ENCODE peak calls at places on chromosomes 5 and 9, in nine cellular contexts. One of them, this sample, is unnamed.

GRCh38 chr5:73733219-73733618 is 107.2 kb downstream of the ARHGEF28 start:
- DNase-seq in Peyer's patch: no peak
- DNase-seq in T-helper 1 cell: no peak
- DNase-seq in amygdala: no peak
- DNase-seq in MM.1S: no peak
- DNase-seq in CD8-positive, alpha-beta memory T cell: no peak
- DNase-seq in fibroblast of mammary gland: peak
- DNase-seq in stimulated activated CD8-positive, alpha-beta memory T cell treated with anti-CD3 and anti-CD28 coated beads, Interleukin-4, amount 100 ng/mL, for 1 hour: no peak
- DNase-seq in IMR-90: peak
- DNase-seq in this sample: no peak

GRCh38 chr9:105510024-105510423 is 47.9 kb upstream of the FKTN start:
- DNase-seq in Peyer's patch: no peak
- DNase-seq in T-helper 1 cell: no peak
- DNase-seq in amygdala: no peak
- DNase-seq in MM.1S: no peak
- DNase-seq in CD8-positive, alpha-beta memory T cell: no peak
- DNase-seq in fibroblast of mammary gland: peak
- DNase-seq in stimulated activated CD8-positive, alpha-beta memory T cell treated with anti-CD3 and anti-CD28 coated beads, Interleukin-4, amount 100 ng/mL, for 1 hour: no peak
- DNase-seq in IMR-90: peak
- DNase-seq in this sample: no peak

GRCh38 chr9:3401556-3401955 is 124.2 kb downstream of the RFX3 start:
- DNase-seq in Peyer's patch: no peak
- DNase-seq in T-helper 1 cell: no peak
- DNase-seq in amygdala: no peak
- DNase-seq in MM.1S: no peak
- DNase-seq in CD8-positive, alpha-beta memory T cell: no peak
- DNase-seq in fibroblast of mammary gland: no peak
- DNase-seq in stimulated activated CD8-positive, alpha-beta memory T cell treated with anti-CD3 and anti-CD28 coated beads, Interleukin-4, amount 100 ng/mL, for 1 hour: no peak
- DNase-seq in IMR-90: no peak
- DNase-seq in this sample: peak

GRCh38 chr9:136015656-136016055 is 54.5 kb upstream of the UBAC1 start:
- DNase-seq in Peyer's patch: peak
- DNase-seq in T-helper 1 cell: no peak
- DNase-seq in amygdala: no peak
- DNase-seq in MM.1S: no peak
- DNase-seq in CD8-positive, alpha-beta memory T cell: no peak
- DNase-seq in fibroblast of mammary gland: no peak
- DNase-seq in stimulated activated CD8-positive, alpha-beta memory T cell treated with anti-CD3 and anti-CD28 coated beads, Interleukin-4, amount 100 ng/mL, for 1 hour: no peak
- DNase-seq in IMR-90: no peak
- DNase-seq in this sample: no peak

GRCh38 chr9:126301985-126302603 is 24.5 kb upstream of the MVB12B start:
- DNase-seq in Peyer's patch: no peak
- DNase-seq in T-helper 1 cell: peak
- DNase-seq in amygdala: no peak
- DNase-seq in MM.1S: peak
- DNase-seq in CD8-positive, alpha-beta memory T cell: peak
- DNase-seq in fibroblast of mammary gland: peak
- DNase-seq in stimulated activated CD8-positive, alpha-beta memory T cell treated with anti-CD3 and anti-CD28 coated beads, Interleukin-4, amount 100 ng/mL, for 1 hour: no peak
- DNase-seq in IMR-90: peak
- DNase-seq in this sample: peak

GRCh38 chr9:18941060-18941746 is 91.8 kb downstream of the SAXO1 start:
- DNase-seq in Peyer's patch: no peak
- DNase-seq in T-helper 1 cell: no peak
- DNase-seq in amygdala: no peak
- DNase-seq in MM.1S: no peak
- DNase-seq in CD8-positive, alpha-beta memory T cell: no peak
- DNase-seq in fibroblast of mammary gland: no peak
- DNase-seq in stimulated activated CD8-positive, alpha-beta memory T cell treated with anti-CD3 and anti-CD28 coated beads, Interleukin-4, amount 100 ng/mL, for 1 hour: no peak
- DNase-seq in IMR-90: no peak
- DNase-seq in this sample: no peak

GRCh38 chr5:138649316-138649720 is 74.1 kb upstream of the HSPA9 start:
- DNase-seq in Peyer's patch: no peak
- DNase-seq in T-helper 1 cell: no peak
- DNase-seq in amygdala: no peak
- DNase-seq in MM.1S: no peak
- DNase-seq in CD8-positive, alpha-beta memory T cell: no peak
- DNase-seq in fibroblast of mammary gland: no peak
- DNase-seq in stimulated activated CD8-positive, alpha-beta memory T cell treated with anti-CD3 and anti-CD28 coated beads, Interleukin-4, amount 100 ng/mL, for 1 hour: no peak
- DNase-seq in IMR-90: no peak
- DNase-seq in this sample: no peak

GRCh38 chr5:329758-330149 is 8.2 kb downstream of the AHRR start:
- DNase-seq in Peyer's patch: no peak
- DNase-seq in T-helper 1 cell: no peak
- DNase-seq in amygdala: no peak
- DNase-seq in MM.1S: no peak
- DNase-seq in CD8-positive, alpha-beta memory T cell: no peak
- DNase-seq in fibroblast of mammary gland: no peak
- DNase-seq in stimulated activated CD8-positive, alpha-beta memory T cell treated with anti-CD3 and anti-CD28 coated beads, Interleukin-4, amount 100 ng/mL, for 1 hour: no peak
- DNase-seq in IMR-90: no peak
- DNase-seq in this sample: no peak

GRCh38 chr9:114518120-114518519 is 12.8 kb upstream of the WHRN start:
- DNase-seq in Peyer's patch: no peak
- DNase-seq in T-helper 1 cell: no peak
- DNase-seq in amygdala: no peak
- DNase-seq in MM.1S: no peak
- DNase-seq in CD8-positive, alpha-beta memory T cell: no peak
- DNase-seq in fibroblast of mammary gland: no peak
- DNase-seq in stimulated activated CD8-positive, alpha-beta memory T cell treated with anti-CD3 and anti-CD28 coated beads, Interleukin-4, amount 100 ng/mL, for 1 hour: no peak
- DNase-seq in IMR-90: no peak
- DNase-seq in this sample: no peak

GRCh38 chr5:149018909-149019443 is 43.9 kb downstream of the SH3TC2 start:
- DNase-seq in Peyer's patch: no peak
- DNase-seq in T-helper 1 cell: no peak
- DNase-seq in amygdala: no peak
- DNase-seq in MM.1S: no peak
- DNase-seq in CD8-positive, alpha-beta memory T cell: no peak
- DNase-seq in fibroblast of mammary gland: peak
- DNase-seq in stimulated activated CD8-positive, alpha-beta memory T cell treated with anti-CD3 and anti-CD28 coated beads, Interleukin-4, amount 100 ng/mL, for 1 hour: no peak
- DNase-seq in IMR-90: peak
- DNase-seq in this sample: no peak

GRCh38 chr9:79408200-79408599 is 163.6 kb upstream of the TLE4 start:
- DNase-seq in Peyer's patch: no peak
- DNase-seq in T-helper 1 cell: no peak
- DNase-seq in amygdala: no peak
- DNase-seq in MM.1S: no peak
- DNase-seq in CD8-positive, alpha-beta memory T cell: no peak
- DNase-seq in fibroblast of mammary gland: no peak
- DNase-seq in stimulated activated CD8-positive, alpha-beta memory T cell treated with anti-CD3 and anti-CD28 coated beads, Interleukin-4, amount 100 ng/mL, for 1 hour: no peak
- DNase-seq in IMR-90: peak
- DNase-seq in this sample: peak

GRCh38 chr5:112411903-112412302 is 7.2 kb downstream of the EPB41L4A start:
- DNase-seq in Peyer's patch: no peak
- DNase-seq in T-helper 1 cell: no peak
- DNase-seq in amygdala: no peak
- DNase-seq in MM.1S: no peak
- DNase-seq in CD8-positive, alpha-beta memory T cell: no peak
- DNase-seq in fibroblast of mammary gland: no peak
- DNase-seq in stimulated activated CD8-positive, alpha-beta memory T cell treated with anti-CD3 and anti-CD28 coated beads, Interleukin-4, amount 100 ng/mL, for 1 hour: no peak
- DNase-seq in IMR-90: no peak
- DNase-seq in this sample: no peak

GRCh38 chr9:137407590-137408300 is 15.2 kb downstream of the EXD3 start:
- DNase-seq in Peyer's patch: no peak
- DNase-seq in T-helper 1 cell: no peak
- DNase-seq in amygdala: no peak
- DNase-seq in MM.1S: no peak
- DNase-seq in CD8-positive, alpha-beta memory T cell: no peak
- DNase-seq in fibroblast of mammary gland: peak
- DNase-seq in stimulated activated CD8-positive, alpha-beta memory T cell treated with anti-CD3 and anti-CD28 coated beads, Interleukin-4, amount 100 ng/mL, for 1 hour: no peak
- DNase-seq in IMR-90: no peak
- DNase-seq in this sample: no peak

GRCh38 chr5:170491479-170491878 is 12.3 kb upstream of the KCNIP1 start:
- DNase-seq in Peyer's patch: no peak
- DNase-seq in T-helper 1 cell: no peak
- DNase-seq in amygdala: no peak
- DNase-seq in MM.1S: no peak
- DNase-seq in CD8-positive, alpha-beta memory T cell: no peak
- DNase-seq in fibroblast of mammary gland: peak
- DNase-seq in stimulated activated CD8-positive, alpha-beta memory T cell treated with anti-CD3 and anti-CD28 coated beads, Interleukin-4, amount 100 ng/mL, for 1 hour: no peak
- DNase-seq in IMR-90: peak
- DNase-seq in this sample: peak

GRCh38 chr9:110886832-110887231 is 151.4 kb downstream of the LPAR1 start:
- DNase-seq in Peyer's patch: no peak
- DNase-seq in T-helper 1 cell: no peak
- DNase-seq in amygdala: no peak
- DNase-seq in MM.1S: no peak
- DNase-seq in CD8-positive, alpha-beta memory T cell: no peak
- DNase-seq in fibroblast of mammary gland: peak
- DNase-seq in stimulated activated CD8-positive, alpha-beta memory T cell treated with anti-CD3 and anti-CD28 coated beads, Interleukin-4, amount 100 ng/mL, for 1 hour: no peak
- DNase-seq in IMR-90: peak
- DNase-seq in this sample: no peak

GRCh38 chr5:166441-167372 is 24.6 kb upstream of the LRRC14B start:
- DNase-seq in Peyer's patch: peak
- DNase-seq in T-helper 1 cell: no peak
- DNase-seq in amygdala: no peak
- DNase-seq in MM.1S: no peak
- DNase-seq in CD8-positive, alpha-beta memory T cell: no peak
- DNase-seq in fibroblast of mammary gland: no peak
- DNase-seq in stimulated activated CD8-positive, alpha-beta memory T cell treated with anti-CD3 and anti-CD28 coated beads, Interleukin-4, amount 100 ng/mL, for 1 hour: no peak
- DNase-seq in IMR-90: no peak
- DNase-seq in this sample: no peak

GRCh38 chr5:25573691-25574090 is 928.9 kb upstream of the CDH10 start:
- DNase-seq in Peyer's patch: no peak
- DNase-seq in T-helper 1 cell: no peak
- DNase-seq in amygdala: no peak
- DNase-seq in MM.1S: no peak
- DNase-seq in CD8-positive, alpha-beta memory T cell: no peak
- DNase-seq in fibroblast of mammary gland: no peak
- DNase-seq in stimulated activated CD8-positive, alpha-beta memory T cell treated with anti-CD3 and anti-CD28 coated beads, Interleukin-4, amount 100 ng/mL, for 1 hour: no peak
- DNase-seq in IMR-90: no peak
- DNase-seq in this sample: no peak

GRCh38 chr9:8366161-8366926 is 566.8 kb upstream of the DMAC1 start:
- DNase-seq in Peyer's patch: no peak
- DNase-seq in T-helper 1 cell: no peak
- DNase-seq in amygdala: no peak
- DNase-seq in MM.1S: no peak
- DNase-seq in CD8-positive, alpha-beta memory T cell: no peak
- DNase-seq in fibroblast of mammary gland: peak
- DNase-seq in stimulated activated CD8-positive, alpha-beta memory T cell treated with anti-CD3 and anti-CD28 coated beads, Interleukin-4, amount 100 ng/mL, for 1 hour: no peak
- DNase-seq in IMR-90: peak
- DNase-seq in this sample: no peak

GRCh38 chr5:55691265-55692105 is 20.6 kb downstream of the SLC38A9 start:
- DNase-seq in Peyer's patch: no peak
- DNase-seq in T-helper 1 cell: no peak
- DNase-seq in amygdala: no peak
- DNase-seq in MM.1S: peak
- DNase-seq in CD8-positive, alpha-beta memory T cell: no peak
- DNase-seq in fibroblast of mammary gland: peak
- DNase-seq in stimulated activated CD8-positive, alpha-beta memory T cell treated with anti-CD3 and anti-CD28 coated beads, Interleukin-4, amount 100 ng/mL, for 1 hour: no peak
- DNase-seq in IMR-90: peak
- DNase-seq in this sample: peak

GRCh38 chr9:77964258-77964657 is 67.4 kb downstream of the GNAQ start:
- DNase-seq in Peyer's patch: no peak
- DNase-seq in T-helper 1 cell: no peak
- DNase-seq in amygdala: no peak
- DNase-seq in MM.1S: no peak
- DNase-seq in CD8-positive, alpha-beta memory T cell: no peak
- DNase-seq in fibroblast of mammary gland: no peak
- DNase-seq in stimulated activated CD8-positive, alpha-beta memory T cell treated with anti-CD3 and anti-CD28 coated beads, Interleukin-4, amount 100 ng/mL, for 1 hour: no peak
- DNase-seq in IMR-90: no peak
- DNase-seq in this sample: no peak

GRCh38 chr5:179798771-179799643 is 5.2 kb downstream of the LTC4S start:
- DNase-seq in Peyer's patch: no peak
- DNase-seq in T-helper 1 cell: no peak
- DNase-seq in amygdala: no peak
- DNase-seq in MM.1S: no peak
- DNase-seq in CD8-positive, alpha-beta memory T cell: peak
- DNase-seq in fibroblast of mammary gland: no peak
- DNase-seq in stimulated activated CD8-positive, alpha-beta memory T cell treated with anti-CD3 and anti-CD28 coated beads, Interleukin-4, amount 100 ng/mL, for 1 hour: no peak
- DNase-seq in IMR-90: no peak
- DNase-seq in this sample: no peak

GRCh38 chr5:10702911-10703491 is 58.0 kb downstream of the DAP start:
- DNase-seq in Peyer's patch: no peak
- DNase-seq in T-helper 1 cell: no peak
- DNase-seq in amygdala: no peak
- DNase-seq in MM.1S: no peak
- DNase-seq in CD8-positive, alpha-beta memory T cell: no peak
- DNase-seq in fibroblast of mammary gland: peak
- DNase-seq in stimulated activated CD8-positive, alpha-beta memory T cell treated with anti-CD3 and anti-CD28 coated beads, Interleukin-4, amount 100 ng/mL, for 1 hour: no peak
- DNase-seq in IMR-90: peak
- DNase-seq in this sample: no peak

GRCh38 chr9:136625101-136626065 is 37.3 kb upstream of the EGFL7 start:
- DNase-seq in Peyer's patch: peak
- DNase-seq in T-helper 1 cell: no peak
- DNase-seq in amygdala: no peak
- DNase-seq in MM.1S: no peak
- DNase-seq in CD8-positive, alpha-beta memory T cell: no peak
- DNase-seq in fibroblast of mammary gland: peak
- DNase-seq in stimulated activated CD8-positive, alpha-beta memory T cell treated with anti-CD3 and anti-CD28 coated beads, Interleukin-4, amount 100 ng/mL, for 1 hour: no peak
- DNase-seq in IMR-90: peak
- DNase-seq in this sample: peak

GRCh38 chr5:115580941-115581340 is 21.3 kb downstream of the TICAM2 start:
- DNase-seq in Peyer's patch: no peak
- DNase-seq in T-helper 1 cell: no peak
- DNase-seq in amygdala: no peak
- DNase-seq in MM.1S: no peak
- DNase-seq in CD8-positive, alpha-beta memory T cell: no peak
- DNase-seq in fibroblast of mammary gland: no peak
- DNase-seq in stimulated activated CD8-positive, alpha-beta memory T cell treated with anti-CD3 and anti-CD28 coated beads, Interleukin-4, amount 100 ng/mL, for 1 hour: no peak
- DNase-seq in IMR-90: no peak
- DNase-seq in this sample: no peak

GRCh38 chr5:1930880-1931589 is 48.3 kb upstream of the IRX4 start:
- DNase-seq in Peyer's patch: no peak
- DNase-seq in T-helper 1 cell: no peak
- DNase-seq in amygdala: no peak
- DNase-seq in MM.1S: no peak
- DNase-seq in CD8-positive, alpha-beta memory T cell: no peak
- DNase-seq in fibroblast of mammary gland: no peak
- DNase-seq in stimulated activated CD8-positive, alpha-beta memory T cell treated with anti-CD3 and anti-CD28 coated beads, Interleukin-4, amount 100 ng/mL, for 1 hour: no peak
- DNase-seq in IMR-90: no peak
- DNase-seq in this sample: no peak

GRCh38 chr9:127255692-127256091 is 8.9 kb upstream of the GARNL3 start:
- DNase-seq in Peyer's patch: no peak
- DNase-seq in T-helper 1 cell: no peak
- DNase-seq in amygdala: no peak
- DNase-seq in MM.1S: no peak
- DNase-seq in CD8-positive, alpha-beta memory T cell: no peak
- DNase-seq in fibroblast of mammary gland: no peak
- DNase-seq in stimulated activated CD8-positive, alpha-beta memory T cell treated with anti-CD3 and anti-CD28 coated beads, Interleukin-4, amount 100 ng/mL, for 1 hour: no peak
- DNase-seq in IMR-90: no peak
- DNase-seq in this sample: no peak

GRCh38 chr9:86655147-86655546 is 292.2 kb downstream of the GAS1 start:
- DNase-seq in Peyer's patch: no peak
- DNase-seq in T-helper 1 cell: no peak
- DNase-seq in amygdala: no peak
- DNase-seq in MM.1S: no peak
- DNase-seq in CD8-positive, alpha-beta memory T cell: no peak
- DNase-seq in fibroblast of mammary gland: peak
- DNase-seq in stimulated activated CD8-positive, alpha-beta memory T cell treated with anti-CD3 and anti-CD28 coated beads, Interleukin-4, amount 100 ng/mL, for 1 hour: no peak
- DNase-seq in IMR-90: peak
- DNase-seq in this sample: no peak

GRCh38 chr9:124551472-124552339 is 44.5 kb upstream of the NR5A1 start:
- DNase-seq in Peyer's patch: no peak
- DNase-seq in T-helper 1 cell: no peak
- DNase-seq in amygdala: no peak
- DNase-seq in MM.1S: peak
- DNase-seq in CD8-positive, alpha-beta memory T cell: no peak
- DNase-seq in fibroblast of mammary gland: peak
- DNase-seq in stimulated activated CD8-positive, alpha-beta memory T cell treated with anti-CD3 and anti-CD28 coated beads, Interleukin-4, amount 100 ng/mL, for 1 hour: no peak
- DNase-seq in IMR-90: peak
- DNase-seq in this sample: peak

GRCh38 chr9:78606011-78606410 is 309.1 kb downstream of the PSAT1 start:
- DNase-seq in Peyer's patch: no peak
- DNase-seq in T-helper 1 cell: no peak
- DNase-seq in amygdala: no peak
- DNase-seq in MM.1S: no peak
- DNase-seq in CD8-positive, alpha-beta memory T cell: no peak
- DNase-seq in fibroblast of mammary gland: no peak
- DNase-seq in stimulated activated CD8-positive, alpha-beta memory T cell treated with anti-CD3 and anti-CD28 coated beads, Interleukin-4, amount 100 ng/mL, for 1 hour: no peak
- DNase-seq in IMR-90: peak
- DNase-seq in this sample: no peak

GRCh38 chr5:112685386-112685785 is 52.3 kb upstream of the APC start:
- DNase-seq in Peyer's patch: no peak
- DNase-seq in T-helper 1 cell: no peak
- DNase-seq in amygdala: no peak
- DNase-seq in MM.1S: no peak
- DNase-seq in CD8-positive, alpha-beta memory T cell: no peak
- DNase-seq in fibroblast of mammary gland: no peak
- DNase-seq in stimulated activated CD8-positive, alpha-beta memory T cell treated with anti-CD3 and anti-CD28 coated beads, Interleukin-4, amount 100 ng/mL, for 1 hour: no peak
- DNase-seq in IMR-90: no peak
- DNase-seq in this sample: no peak